ENCODE peak calls at places on chromosome 1, in seven cellular contexts. Z, D, M, E, V, C and K are unnamed samples.
A peak's percentile ranks its signal among the peaks of the same experiment; 100 is the strongest.

GRCh38 chr1:66261370-66261769 is 272.6 kb upstream of the SGIP1 start:
- DNase-seq in E (no peak), M (no peak), D (no peak), V (no peak), C (no peak), Z (no peak), K (no peak)

GRCh38 chr1:110082477-110082876 is 12.0 kb upstream of the ALX3 start:
- DNase-seq in V (no peak), E (no peak), Z (no peak), M (no peak), D (no peak), C (no peak), K (no peak)

GRCh38 chr1:234620786-234621468 is 10.9 kb upstream of the IRF2BP2 start:
- DNase-seq in M (no peak), V (no peak), C (no peak), E (no peak), Z (no peak), D (no peak), K (no peak)

GRCh38 chr1:27122652-27123051 is 32.3 kb downstream of the SLC9A1 start:
- DNase-seq in D (no peak), C (no peak), V (peak; percentile 56), M (peak; percentile 57), Z (no peak), E (peak; percentile 72), K (no peak)

GRCh38 chr1:203069028-203069804 is 16.6 kb downstream of the MYOG start:
- DNase-seq in E (no peak), Z (no peak), D (no peak), V (no peak), M (no peak), C (no peak), K (no peak)

GRCh38 chr1:31020007-31020790 is 45.3 kb downstream of the PUM1 start:
- DNase-seq in Z (no peak), V (no peak), C (no peak), E (no peak), M (no peak), D (no peak), K (no peak)

GRCh38 chr1:6634278-6635052 is 9.8 kb downstream of the THAP3 start:
- DNase-seq in Z (peak; percentile 71), V (peak; percentile 26), M (peak; percentile 39), E (peak; percentile 64), C (no peak), D (no peak), K (no peak)

GRCh38 chr1:23599125-23599524 is 39.8 kb upstream of the ID3 start:
- DNase-seq in Z (no peak), D (no peak), C (no peak), M (no peak), V (no peak), E (no peak), K (no peak)

GRCh38 chr1:182041615-182042014 is 19.9 kb downstream of the ZNF648 start:
- DNase-seq in C (no peak), V (no peak), D (no peak), M (no peak), E (no peak), Z (no peak), K (no peak)